ENCODE peak calls at places on chromosome 17, in five cellular contexts. H, W, F, S and B are unnamed samples.

GRCh38 chr17:80844418-80844990 is 147.1 kb upstream of the CHMP6 start:
- DNase-seq in H (no peak), W (no peak), F (no peak), S (no peak), B (no peak)

GRCh38 chr17:3886776-3887175 is 6.1 kb downstream of the CAMKK1 start:
- DNase-seq in H (no peak), W (peak; percentile 40), F (no peak), S (peak; percentile 73), B (no peak)

GRCh38 chr17:42409467-42410351 is 13.3 kb downstream of the CAVIN1 start:
- DNase-seq in H (peak; percentile 84), W (no peak), F (no peak), S (no peak), B (no peak)

GRCh38 chr17:78862073-78863023 is 21.7 kb upstream of the USP36 start:
- DNase-seq in H (peak; percentile 99), W (peak; percentile 76), F (peak; percentile 92), S (peak; percentile 67), B (peak; percentile 88)

GRCh38 chr17:9986754-9987382 is 81.8 kb upstream of the RCVRN start:
- DNase-seq in H (no peak), W (no peak), F (no peak), S (peak; percentile 44), B (no peak)

GRCh38 chr17:17971431-17972125 is 622 bp downstream of the TOM1L2 start:
- DNase-seq in H (no peak), W (peak; percentile 42), F (peak; percentile 45), S (peak; percentile 20), B (no peak)

GRCh38 chr17:7250655-7251329 is 742 bp downstream of the CTDNEP1 start:
- DNase-seq in H (no peak), W (peak; percentile 44), F (peak; percentile 50), S (no peak), B (no peak)

GRCh38 chr17:80005360-80006338 is 30.0 kb downstream of the TBC1D16 start:
- DNase-seq in H (peak; percentile 33), W (peak; percentile 53), F (peak; percentile 76), S (no peak), B (no peak)

GRCh38 chr17:77645441-77646430 is 312.8 kb upstream of the TNRC6C start:
- DNase-seq in H (no peak), W (no peak), F (no peak), S (no peak), B (no peak)

GRCh38 chr17:82204831-82205719 is 7.6 kb downstream of the CCDC57 start:
- DNase-seq in H (peak; percentile 77), W (no peak), F (peak; percentile 21), S (no peak), B (peak; percentile 61)

GRCh38 chr17:59513934-59514841 is 51.2 kb upstream of the DHX40 start:
- DNase-seq in H (peak; percentile 64), W (peak; percentile 79), F (peak; percentile 71), S (peak; percentile 91), B (peak; percentile 85)

GRCh38 chr17:29722411-29723198 is 99.9 kb upstream of the CORO6 start:
- DNase-seq in H (peak; percentile 46), W (peak; percentile 46), F (peak; percentile 52), S (peak; percentile 77), B (no peak)

GRCh38 chr17:29746669-29747068 is 124.0 kb upstream of the CORO6 start:
- DNase-seq in H (no peak), W (no peak), F (no peak), S (no peak), B (no peak)

GRCh38 chr17:60640503-60640902 is 37.1 kb upstream of the BCAS3 start:
- DNase-seq in H (no peak), W (no peak), F (no peak), S (peak; percentile 52), B (no peak)